ENCODE peak calls at places on chromosome 5, in six cellular contexts. V, Y, Q, M, A and X are unnamed samples.

GRCh38 chr5:673140-673836 is 19.9 kb downstream of the TPPP start:
- DNase-seq in M (no peak), V (no peak), Y (no peak), A (no peak), Q (no peak), X (no peak)

GRCh38 chr5:97778451-97778850 is 595.4 kb upstream of the RIOK2 start:
- DNase-seq in V (no peak), A (no peak), M (no peak), Q (peak), Y (no peak), X (no peak)

GRCh38 chr5:9339206-9339818 is 206.6 kb downstream of the SEMA5A start:
- DNase-seq in V (no peak), Y (no peak), Q (no peak), A (no peak), M (peak), X (no peak)

GRCh38 chr5:179865471-179866240 is 7.0 kb upstream of the MRNIP start:
- DNase-seq in Q (no peak), Y (no peak), A (no peak), M (no peak), V (no peak), X (peak)

GRCh38 chr5:141533897-141534296 is 45.0 kb downstream of the PCDHGC5 start:
- DNase-seq in V (no peak), M (no peak), A (no peak), Y (no peak), Q (no peak), X (no peak)

GRCh38 chr5:73591698-73592501 is 26.4 kb downstream of the UTP15 start:
- DNase-seq in Y (no peak), V (no peak), A (peak), M (peak), Q (peak), X (peak)

GRCh38 chr5:107123014-107123413 is 547.7 kb downstream of the EFNA5 start:
- DNase-seq in M (no peak), V (no peak), Y (no peak), A (no peak), Q (no peak), X (no peak)

GRCh38 chr5:174523311-174524159 is 200.8 kb upstream of the MSX2 start:
- DNase-seq in M (no peak), Q (no peak), A (no peak), V (no peak), Y (no peak), X (no peak)

GRCh38 chr5:149452007-149452664 is 73.0 kb upstream of the IL17B start:
- DNase-seq in M (no peak), Y (peak), Q (peak), A (peak), V (no peak), X (no peak)

GRCh38 chr5:72503888-72504491 is 3.2 kb downstream of the ZNF366 start:
- DNase-seq in Y (peak), A (peak), Q (peak), V (no peak), M (no peak), X (no peak)

GRCh38 chr5:133704411-133704810 is 92.1 kb upstream of the FSTL4 start:
- DNase-seq in Y (no peak), Q (no peak), V (no peak), M (no peak), A (no peak), X (no peak)

GRCh38 chr5:64594025-64594424 is 88.2 kb downstream of the RGS7BP start:
- DNase-seq in M (no peak), V (no peak), Y (no peak), Q (no peak), A (no peak), X (no peak)

GRCh38 chr5:80837679-80838078 is 122.5 kb upstream of the RASGRF2 start:
- DNase-seq in V (no peak), M (no peak), Q (no peak), Y (no peak), A (no peak), X (no peak)

GRCh38 chr5:139523635-139524445 is 37.3 kb upstream of the UBE2D2 start:
- DNase-seq in Q (peak), V (no peak), A (peak), M (no peak), Y (no peak), X (no peak)

GRCh38 chr5:132076202-132076830 is 2.7 kb downstream of the CSF2 start:
- DNase-seq in V (no peak), Q (no peak), Y (no peak), M (no peak), A (no peak), X (no peak)

GRCh38 chr5:132074772-132075718 is 1.5 kb downstream of the CSF2 start:
- DNase-seq in V (no peak), Y (no peak), Q (no peak), M (no peak), A (no peak), X (peak)

GRCh38 chr5:132076983-132077382 is 3.4 kb downstream of the CSF2 start:
- DNase-seq in Q (no peak), M (no peak), A (no peak), V (no peak), Y (no peak), X (no peak)

GRCh38 chr5:132074091-132074771 is 642 bp downstream of the CSF2 start:
- DNase-seq in M (no peak), Q (no peak), A (no peak), V (no peak), Y (no peak), X (peak)

DNA sequence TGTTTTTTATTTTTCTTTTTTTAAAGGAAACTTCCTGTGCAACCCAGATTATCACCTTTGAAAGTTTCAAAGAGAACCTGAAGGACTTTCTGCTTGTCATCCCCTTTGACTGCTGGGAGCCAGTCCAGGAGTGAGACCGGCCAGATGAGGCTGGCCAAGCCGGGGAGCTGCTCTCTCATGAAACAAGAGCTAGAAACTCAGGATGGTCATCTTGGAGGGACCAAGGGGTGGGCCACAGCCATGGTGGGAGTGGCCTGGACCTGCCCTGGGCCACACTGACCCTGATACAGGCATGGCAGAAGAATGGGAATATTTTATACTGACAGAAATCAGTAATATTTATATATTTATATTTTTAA is 2.1 kb downstream of the CSF2 start:
- DNase-seq in Q (no peak), Y (no peak), M (no peak), A (no peak), V (no peak), X (no peak)
- TF ChIP-seq CTCF in Q (no peak), Y (no peak), M (no peak), A (no peak), V (no peak), X (no peak)

DNA sequence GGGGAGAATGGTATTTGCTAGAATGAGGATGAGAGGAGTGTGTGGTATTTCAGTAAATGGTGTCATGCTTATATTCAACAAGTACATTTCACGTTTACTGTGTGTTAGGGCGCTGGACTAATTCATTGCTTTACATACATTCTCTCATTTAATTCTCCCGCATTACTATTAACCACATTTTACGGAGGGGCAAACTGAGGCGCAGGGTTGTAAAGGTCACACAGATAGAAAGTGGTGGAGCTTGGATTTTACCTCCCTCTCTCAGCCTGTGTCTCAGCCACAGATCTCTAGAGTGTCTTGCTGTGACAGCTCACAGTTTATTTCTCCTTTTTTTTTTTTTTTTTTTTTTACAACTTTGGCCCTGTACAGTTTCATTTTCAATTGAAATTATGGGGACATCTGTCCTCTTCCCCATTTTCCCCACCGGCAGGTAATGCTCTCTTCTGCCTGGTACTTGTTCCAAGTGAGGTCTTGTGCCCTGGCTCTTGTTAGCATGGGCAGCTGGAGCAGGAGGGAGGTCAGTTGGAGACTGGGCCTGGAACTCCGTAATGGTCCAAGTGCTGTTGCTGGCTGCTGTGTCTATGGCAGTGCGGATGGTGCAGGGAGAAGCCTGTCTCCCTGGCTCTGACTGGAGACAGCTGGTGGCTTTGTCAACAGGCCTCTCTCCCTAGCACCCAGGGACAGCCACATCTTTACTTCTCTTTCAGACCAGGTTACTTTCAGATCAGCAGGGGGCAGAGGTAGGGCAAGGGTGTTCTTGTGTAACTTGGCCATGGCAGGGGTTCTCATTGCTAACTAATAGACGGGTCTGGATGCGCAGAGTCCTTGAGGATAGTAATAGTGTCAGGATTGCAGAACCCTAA is 20.5 kb upstream of the NDST1 start:
- DNase-seq in A (peak), Q (no peak), Y (peak), M (no peak), V (no peak), X (peak)
- H3K4me3 ChIP-seq in A (peak), Q (peak), Y (peak), M (peak), V (peak), X (peak)

DNA sequence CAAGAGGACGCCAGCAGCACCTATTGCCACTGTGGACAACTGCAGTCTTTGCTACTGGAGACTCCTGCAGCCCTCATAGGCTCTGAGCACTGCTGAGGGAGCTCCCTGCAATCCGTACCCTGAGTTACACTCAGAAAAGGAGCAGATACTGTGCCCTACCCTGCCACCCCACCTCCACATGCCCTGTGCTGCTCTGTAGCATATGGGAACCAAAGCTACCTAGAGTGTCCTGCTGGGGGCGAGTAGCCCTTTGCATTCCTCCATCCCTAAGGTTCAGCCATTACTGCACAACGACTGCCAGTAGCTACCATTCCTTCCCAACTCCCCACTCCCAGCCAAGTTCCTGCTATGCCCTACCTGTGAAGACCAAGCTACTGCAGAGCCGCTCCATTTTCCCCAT is 90.2 kb upstream of the SNCAIP start:
- DNase-seq in M (no peak), Q (no peak), V (no peak), Y (no peak), A (no peak), X (no peak)
- TF ChIP-seq CTCF in M (no peak), Q (no peak), V (no peak), Y (no peak), A (no peak), X (no peak)

DNA sequence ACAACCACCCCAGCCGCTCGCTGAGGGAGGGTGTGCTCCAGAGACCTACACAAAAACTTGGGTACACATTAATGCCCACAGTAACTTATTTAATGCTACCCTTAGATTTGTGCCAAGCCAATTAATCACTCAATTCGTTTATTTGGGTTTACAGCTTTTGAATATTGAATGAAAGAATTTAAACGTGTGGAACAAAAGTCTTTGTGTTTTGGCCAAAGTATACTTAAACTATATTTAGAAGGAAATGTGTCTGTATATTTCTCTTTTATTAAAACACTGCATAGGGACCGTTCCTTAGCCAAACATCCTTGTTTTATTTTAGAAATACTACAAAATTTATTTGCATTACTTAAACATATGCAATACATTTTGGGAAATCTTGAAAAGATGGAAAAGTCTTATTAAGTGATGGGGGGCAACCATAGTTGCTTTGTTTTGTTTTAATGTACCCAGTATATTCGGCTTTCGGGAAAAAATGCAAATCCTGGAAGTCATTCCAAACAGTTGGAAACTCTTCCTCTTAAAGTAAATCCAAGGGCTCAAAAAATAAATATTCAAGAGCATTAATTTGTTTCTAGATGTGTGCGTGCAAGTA is 11.8 kb downstream of the ZNF608 start:
- DNase-seq in M (no peak), Q (no peak), A (no peak), Y (no peak), V (no peak), X (no peak)
- H3K4me3 ChIP-seq in M (peak), Q (peak), A (peak), Y (no peak), V (no peak), X (no peak)

DNA sequence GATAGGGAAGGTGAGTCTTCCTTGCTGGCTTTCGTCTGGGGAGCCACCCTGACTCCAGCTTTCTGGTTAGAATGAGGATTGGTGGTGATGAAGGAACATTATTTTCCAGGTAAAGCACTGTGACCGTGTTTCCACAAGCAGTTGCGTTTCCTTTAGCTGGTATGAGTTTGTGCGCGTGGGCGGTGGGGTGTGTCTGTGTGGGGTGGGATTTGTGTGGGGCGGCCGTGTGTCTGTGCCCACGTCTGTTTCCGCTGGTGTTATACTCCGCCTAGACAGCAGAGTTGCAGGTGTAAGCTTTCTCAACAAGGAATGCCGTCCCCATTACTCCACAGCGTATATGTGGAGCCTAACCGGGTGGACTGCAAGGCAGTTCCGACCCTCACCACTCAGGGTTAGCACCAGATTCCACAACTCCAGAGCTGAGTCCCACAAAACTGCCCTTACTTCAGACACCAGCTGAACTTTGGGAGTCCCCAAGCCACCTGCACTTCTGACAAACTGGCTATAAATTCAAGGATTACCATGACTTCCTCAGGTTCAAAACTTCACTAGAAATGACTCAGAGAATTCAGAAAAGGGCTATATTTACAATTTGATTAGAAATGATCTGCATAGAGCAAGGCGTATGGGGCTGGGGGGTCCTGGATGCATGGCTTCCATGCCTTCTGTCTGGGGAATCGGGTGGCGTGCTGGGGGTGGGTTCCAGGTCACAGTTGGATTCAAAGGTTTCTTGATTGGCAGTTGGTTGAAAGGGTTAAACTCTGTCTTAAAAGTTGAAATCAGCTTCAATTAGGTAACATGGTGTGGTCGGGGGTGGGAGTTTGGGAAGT is 29.8 kb downstream of the PROP1 start:
- DNase-seq in A (no peak), Q (no peak), V (no peak), Y (no peak), M (no peak), X (no peak)
- TF ChIP-seq CTCF in A (no peak), Q (no peak), V (no peak), Y (no peak), M (no peak), X (no peak)

GRCh38 chr5:26487553-26487952 is 550.8 kb downstream of the CDH9 start:
- DNase-seq in Y (no peak), V (no peak), M (no peak), A (no peak), Q (no peak), X (no peak)

GRCh38 chr5:26482076-26482816 is 556.1 kb downstream of the CDH9 start:
- DNase-seq in A (no peak), V (no peak), M (no peak), Q (no peak), Y (no peak), X (no peak)

GRCh38 chr5:26486631-26487030 is 551.8 kb downstream of the CDH9 start:
- DNase-seq in V (no peak), Q (no peak), A (no peak), Y (no peak), M (no peak), X (no peak)

GRCh38 chr5:26482817-26483375 is 555.5 kb downstream of the CDH9 start:
- DNase-seq in Y (peak), V (peak), Q (peak), M (peak), A (no peak), X (peak)
- H3K4me3 ChIP-seq in Y (no peak), V (no peak), Q (no peak), M (peak), A (no peak), X (no peak)

DNA sequence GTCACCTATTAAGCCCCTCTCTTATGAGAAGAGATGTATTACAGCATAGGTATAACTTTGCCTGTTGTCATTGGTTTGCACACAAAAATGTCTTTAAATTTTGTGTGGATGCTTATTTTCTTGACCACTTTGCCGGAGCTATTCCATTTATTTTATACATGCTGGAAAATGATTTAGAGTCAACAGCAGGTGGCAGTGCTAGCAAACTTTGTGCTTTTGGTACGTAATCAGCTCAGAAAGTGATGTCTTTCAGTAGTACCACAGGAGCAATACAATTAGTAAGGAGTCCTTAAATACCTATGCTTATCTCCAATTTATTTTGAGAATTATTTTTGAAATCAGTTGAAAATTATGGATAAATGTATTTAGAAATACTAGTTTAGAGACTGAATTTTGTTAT is 19.8 kb upstream of the NUDT12 start:
- DNase-seq in M (peak), V (peak), Y (peak), A (peak), Q (peak), X (peak)
- TF ChIP-seq CTCF in M (peak), V (peak), Y (no peak), A (peak), Q (peak), X (peak)

DNA sequence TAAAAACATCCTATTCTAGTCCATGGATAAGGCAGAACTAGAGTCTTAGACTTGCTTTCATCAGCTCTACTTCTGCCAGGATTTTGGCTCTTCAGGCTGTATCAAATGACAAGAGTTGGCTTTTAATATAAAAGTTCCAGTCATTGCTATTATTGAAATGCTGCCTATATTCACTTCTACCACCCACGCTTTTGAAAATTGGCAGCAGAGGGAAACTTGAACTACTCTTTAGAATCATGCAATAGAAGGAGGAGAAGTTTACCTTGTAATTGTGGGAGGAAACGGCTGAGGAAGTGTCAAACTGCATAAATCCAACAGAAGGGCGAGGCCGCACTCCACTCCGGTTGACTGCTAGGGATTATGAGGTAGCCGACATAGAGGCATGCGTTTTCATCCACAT is 122.6 kb upstream of the BASP1 start:
- DNase-seq in A (peak), Q (peak), V (no peak), M (peak), Y (no peak), X (peak)
- H3K4me3 ChIP-seq in A (no peak), Q (no peak), V (no peak), M (no peak), Y (no peak), X (no peak)